ENCODE peak calls at places on chromosomes 2 and 18, in seven cellular contexts. One of them, this sample, is unnamed.

GRCh38 chr2:98705333-98705617 is 25.7 kb downstream of the MGAT4A start:
- DNase-seq in endothelial cell: no peak
- DNase-seq in substantia nigra: no peak
- DNase-seq in stimulated activated CD8-positive, alpha-beta memory T cell treated with anti-CD3 and anti-CD28 coated beads, Interleukin-4, amount 100 ng/mL, for 24 hours: no peak
- DNase-seq in thoracic aorta: no peak
- DNase-seq in cerebellar nuclear complex: no peak
- DNase-seq in NCI-H1417: no peak
- DNase-seq in this sample: no peak

GRCh38 chr2:43139501-43139900 is 86.9 kb downstream of the ZFP36L2 start:
- DNase-seq in endothelial cell: no peak
- DNase-seq in substantia nigra: no peak
- DNase-seq in stimulated activated CD8-positive, alpha-beta memory T cell treated with anti-CD3 and anti-CD28 coated beads, Interleukin-4, amount 100 ng/mL, for 24 hours: no peak
- DNase-seq in thoracic aorta: no peak
- DNase-seq in cerebellar nuclear complex: no peak
- DNase-seq in NCI-H1417: no peak
- DNase-seq in this sample: no peak

GRCh38 chr18:22451796-22452195 is 34.1 kb upstream of the CTAGE1 start:
- DNase-seq in endothelial cell: no peak
- DNase-seq in substantia nigra: no peak
- DNase-seq in stimulated activated CD8-positive, alpha-beta memory T cell treated with anti-CD3 and anti-CD28 coated beads, Interleukin-4, amount 100 ng/mL, for 24 hours: no peak
- DNase-seq in thoracic aorta: no peak
- DNase-seq in cerebellar nuclear complex: no peak
- DNase-seq in NCI-H1417: no peak
- DNase-seq in this sample: no peak

GRCh38 chr2:48328972-48329723 is 200.8 kb upstream of the STON1 start:
- DNase-seq in endothelial cell: no peak
- DNase-seq in substantia nigra: no peak
- DNase-seq in stimulated activated CD8-positive, alpha-beta memory T cell treated with anti-CD3 and anti-CD28 coated beads, Interleukin-4, amount 100 ng/mL, for 24 hours: no peak
- DNase-seq in thoracic aorta: no peak
- DNase-seq in cerebellar nuclear complex: no peak
- DNase-seq in NCI-H1417: peak
- DNase-seq in this sample: no peak

GRCh38 chr2:64362562-64363026 is 91.4 kb upstream of the LGALSL start:
- DNase-seq in endothelial cell: no peak
- DNase-seq in substantia nigra: no peak
- DNase-seq in stimulated activated CD8-positive, alpha-beta memory T cell treated with anti-CD3 and anti-CD28 coated beads, Interleukin-4, amount 100 ng/mL, for 24 hours: no peak
- DNase-seq in thoracic aorta: no peak
- DNase-seq in cerebellar nuclear complex: no peak
- DNase-seq in NCI-H1417: no peak
- DNase-seq in this sample: no peak

GRCh38 chr2:70684846-70685622 is 83.0 kb downstream of the ADD2 start:
- DNase-seq in endothelial cell: no peak
- DNase-seq in substantia nigra: no peak
- DNase-seq in stimulated activated CD8-positive, alpha-beta memory T cell treated with anti-CD3 and anti-CD28 coated beads, Interleukin-4, amount 100 ng/mL, for 24 hours: no peak
- DNase-seq in thoracic aorta: no peak
- DNase-seq in cerebellar nuclear complex: no peak
- DNase-seq in NCI-H1417: peak
- DNase-seq in this sample: no peak

GRCh38 chr2:187150667-187151066 is 297.4 kb downstream of the CALCRL start:
- DNase-seq in endothelial cell: no peak
- DNase-seq in substantia nigra: no peak
- DNase-seq in stimulated activated CD8-positive, alpha-beta memory T cell treated with anti-CD3 and anti-CD28 coated beads, Interleukin-4, amount 100 ng/mL, for 24 hours: no peak
- DNase-seq in thoracic aorta: no peak
- DNase-seq in cerebellar nuclear complex: no peak
- DNase-seq in NCI-H1417: no peak
- DNase-seq in this sample: no peak

GRCh38 chr2:75523313-75524275 is 37.1 kb downstream of the EVA1A start:
- DNase-seq in endothelial cell: no peak
- DNase-seq in substantia nigra: no peak
- DNase-seq in stimulated activated CD8-positive, alpha-beta memory T cell treated with anti-CD3 and anti-CD28 coated beads, Interleukin-4, amount 100 ng/mL, for 24 hours: no peak
- DNase-seq in thoracic aorta: no peak
- DNase-seq in cerebellar nuclear complex: no peak
- DNase-seq in NCI-H1417: no peak
- DNase-seq in this sample: no peak

GRCh38 chr2:68835636-68836035 is 35.6 kb downstream of the BMP10 start:
- DNase-seq in endothelial cell: no peak
- DNase-seq in substantia nigra: no peak
- DNase-seq in stimulated activated CD8-positive, alpha-beta memory T cell treated with anti-CD3 and anti-CD28 coated beads, Interleukin-4, amount 100 ng/mL, for 24 hours: no peak
- DNase-seq in thoracic aorta: no peak
- DNase-seq in cerebellar nuclear complex: no peak
- DNase-seq in NCI-H1417: no peak
- DNase-seq in this sample: no peak

GRCh38 chr2:215540646-215541045 is 104.8 kb upstream of the FN1 start:
- DNase-seq in endothelial cell: no peak
- DNase-seq in substantia nigra: no peak
- DNase-seq in stimulated activated CD8-positive, alpha-beta memory T cell treated with anti-CD3 and anti-CD28 coated beads, Interleukin-4, amount 100 ng/mL, for 24 hours: no peak
- DNase-seq in thoracic aorta: no peak
- DNase-seq in cerebellar nuclear complex: no peak
- DNase-seq in NCI-H1417: no peak
- DNase-seq in this sample: no peak

GRCh38 chr18:79459946-79460345 is 64.2 kb downstream of the NFATC1 start:
- DNase-seq in endothelial cell: no peak
- DNase-seq in substantia nigra: no peak
- DNase-seq in stimulated activated CD8-positive, alpha-beta memory T cell treated with anti-CD3 and anti-CD28 coated beads, Interleukin-4, amount 100 ng/mL, for 24 hours: no peak
- DNase-seq in thoracic aorta: no peak
- DNase-seq in cerebellar nuclear complex: no peak
- DNase-seq in NCI-H1417: no peak
- DNase-seq in this sample: no peak

GRCh38 chr2:67515021-67515420 is 117.9 kb downstream of the ETAA1 start:
- DNase-seq in endothelial cell: no peak
- DNase-seq in substantia nigra: no peak
- DNase-seq in stimulated activated CD8-positive, alpha-beta memory T cell treated with anti-CD3 and anti-CD28 coated beads, Interleukin-4, amount 100 ng/mL, for 24 hours: no peak
- DNase-seq in thoracic aorta: no peak
- DNase-seq in cerebellar nuclear complex: no peak
- DNase-seq in NCI-H1417: no peak
- DNase-seq in this sample: no peak

GRCh38 chr18:79567481-79568147 is 112.0 kb upstream of the CTDP1 start:
- DNase-seq in endothelial cell: peak
- DNase-seq in substantia nigra: no peak
- DNase-seq in stimulated activated CD8-positive, alpha-beta memory T cell treated with anti-CD3 and anti-CD28 coated beads, Interleukin-4, amount 100 ng/mL, for 24 hours: no peak
- DNase-seq in thoracic aorta: peak
- DNase-seq in cerebellar nuclear complex: no peak
- DNase-seq in NCI-H1417: no peak
- DNase-seq in this sample: no peak

GRCh38 chr2:240412211-240412830 is 23.1 kb upstream of the GPC1 start:
- DNase-seq in endothelial cell: no peak
- DNase-seq in substantia nigra: no peak
- DNase-seq in stimulated activated CD8-positive, alpha-beta memory T cell treated with anti-CD3 and anti-CD28 coated beads, Interleukin-4, amount 100 ng/mL, for 24 hours: no peak
- DNase-seq in thoracic aorta: no peak
- DNase-seq in cerebellar nuclear complex: no peak
- DNase-seq in NCI-H1417: no peak
- DNase-seq in this sample: peak

GRCh38 chr18:9743200-9744016 is 35.3 kb downstream of the RAB31 start:
- DNase-seq in endothelial cell: no peak
- DNase-seq in substantia nigra: no peak
- DNase-seq in stimulated activated CD8-positive, alpha-beta memory T cell treated with anti-CD3 and anti-CD28 coated beads, Interleukin-4, amount 100 ng/mL, for 24 hours: no peak
- DNase-seq in thoracic aorta: peak
- DNase-seq in cerebellar nuclear complex: no peak
- DNase-seq in NCI-H1417: no peak
- DNase-seq in this sample: no peak

GRCh38 chr2:44652701-44653100 is 288.8 kb upstream of the SIX3 start:
- DNase-seq in endothelial cell: no peak
- DNase-seq in substantia nigra: no peak
- DNase-seq in stimulated activated CD8-positive, alpha-beta memory T cell treated with anti-CD3 and anti-CD28 coated beads, Interleukin-4, amount 100 ng/mL, for 24 hours: no peak
- DNase-seq in thoracic aorta: no peak
- DNase-seq in cerebellar nuclear complex: peak
- DNase-seq in NCI-H1417: no peak
- DNase-seq in this sample: no peak

GRCh38 chr2:171712051-171712450 is 24.8 kb downstream of the DYNC1I2 start:
- DNase-seq in endothelial cell: no peak
- DNase-seq in substantia nigra: no peak
- DNase-seq in stimulated activated CD8-positive, alpha-beta memory T cell treated with anti-CD3 and anti-CD28 coated beads, Interleukin-4, amount 100 ng/mL, for 24 hours: no peak
- DNase-seq in thoracic aorta: no peak
- DNase-seq in cerebellar nuclear complex: no peak
- DNase-seq in NCI-H1417: no peak
- DNase-seq in this sample: no peak

GRCh38 chr18:46607926-46608325 is 49.1 kb downstream of the LOXHD1 start:
- DNase-seq in endothelial cell: no peak
- DNase-seq in substantia nigra: no peak
- DNase-seq in stimulated activated CD8-positive, alpha-beta memory T cell treated with anti-CD3 and anti-CD28 coated beads, Interleukin-4, amount 100 ng/mL, for 24 hours: no peak
- DNase-seq in thoracic aorta: no peak
- DNase-seq in cerebellar nuclear complex: no peak
- DNase-seq in NCI-H1417: no peak
- DNase-seq in this sample: no peak

GRCh38 chr2:22981785-22982184 is 403.2 kb upstream of the KLHL29 start:
- DNase-seq in endothelial cell: no peak
- DNase-seq in substantia nigra: no peak
- DNase-seq in stimulated activated CD8-positive, alpha-beta memory T cell treated with anti-CD3 and anti-CD28 coated beads, Interleukin-4, amount 100 ng/mL, for 24 hours: no peak
- DNase-seq in thoracic aorta: no peak
- DNase-seq in cerebellar nuclear complex: no peak
- DNase-seq in NCI-H1417: no peak
- DNase-seq in this sample: no peak